ENCODE peak calls at places on chromosomes 12 and 14, in four cellular contexts. I is osteocyte, F is cardiac fibroblast, W is prostate gland. J is an unnamed sample.

GRCh38 chr12:127273621-127274020 is 993.3 kb upstream of the TMEM132C start:
- DNase-seq in F (no peak), W (no peak), I (peak), J (no peak)

GRCh38 chr14:91010153-91010533 is 50.3 kb downstream of the RPS6KA5 start:
- DNase-seq in W (no peak), I (no peak), F (no peak), J (no peak)

GRCh38 chr14:24095196-24096068 is 1.3 kb downstream of the PCK2 start:
- DNase-seq in W (no peak), F (peak), I (no peak), J (peak)

GRCh38 chr12:43069768-43070221 is 480.2 kb upstream of the PRICKLE1 start:
- DNase-seq in I (no peak), F (peak), W (no peak), J (peak)

GRCh38 chr14:102620413-102620812 is 28.0 kb downstream of the RCOR1 start:
- DNase-seq in W (no peak), I (no peak), F (peak), J (no peak)

GRCh38 chr12:127118251-127118650 is 1148.7 kb upstream of the TMEM132C start:
- DNase-seq in I (no peak), F (no peak), W (no peak), J (no peak)

GRCh38 chr14:89165189-89165809 is 251.7 kb downstream of the FOXN3 start:
- DNase-seq in W (no peak), I (no peak), F (no peak), J (peak)

GRCh38 chr12:26823391-26823790 is 9.6 kb downstream of the ITPR2 start:
- DNase-seq in I (no peak), F (peak), W (no peak), J (peak)

GRCh38 chr12:5789469-5789968 is 155.5 kb downstream of the ANO2 start:
- DNase-seq in I (no peak), W (no peak), F (no peak), J (no peak)

GRCh38 chr12:111444706-111445310 is 39.1 kb downstream of the SH2B3 start:
- DNase-seq in F (peak), W (no peak), I (peak), J (peak)

GRCh38 chr12:92080390-92081285 is 65.0 kb downstream of the BTG1 start:
- DNase-seq in W (peak), I (no peak), F (peak), J (peak)

GRCh38 chr12:1811948-1812291 is 8.4 kb upstream of the LRTM2 start:
- DNase-seq in W (no peak), I (no peak), F (no peak), J (no peak)

GRCh38 chr12:57248934-57249742 is 1.8 kb downstream of the STAC3 start:
- DNase-seq in I (no peak), W (no peak), F (no peak), J (no peak)

GRCh38 chr12:109739747-109740693 is 26.4 kb downstream of the FAM222A start:
- DNase-seq in I (no peak), W (no peak), F (no peak), J (no peak)

GRCh38 chr12:49987620-49988303 is 15.0 kb downstream of the AQP6 start:
- DNase-seq in I (no peak), W (no peak), F (no peak), J (no peak)

DNA sequence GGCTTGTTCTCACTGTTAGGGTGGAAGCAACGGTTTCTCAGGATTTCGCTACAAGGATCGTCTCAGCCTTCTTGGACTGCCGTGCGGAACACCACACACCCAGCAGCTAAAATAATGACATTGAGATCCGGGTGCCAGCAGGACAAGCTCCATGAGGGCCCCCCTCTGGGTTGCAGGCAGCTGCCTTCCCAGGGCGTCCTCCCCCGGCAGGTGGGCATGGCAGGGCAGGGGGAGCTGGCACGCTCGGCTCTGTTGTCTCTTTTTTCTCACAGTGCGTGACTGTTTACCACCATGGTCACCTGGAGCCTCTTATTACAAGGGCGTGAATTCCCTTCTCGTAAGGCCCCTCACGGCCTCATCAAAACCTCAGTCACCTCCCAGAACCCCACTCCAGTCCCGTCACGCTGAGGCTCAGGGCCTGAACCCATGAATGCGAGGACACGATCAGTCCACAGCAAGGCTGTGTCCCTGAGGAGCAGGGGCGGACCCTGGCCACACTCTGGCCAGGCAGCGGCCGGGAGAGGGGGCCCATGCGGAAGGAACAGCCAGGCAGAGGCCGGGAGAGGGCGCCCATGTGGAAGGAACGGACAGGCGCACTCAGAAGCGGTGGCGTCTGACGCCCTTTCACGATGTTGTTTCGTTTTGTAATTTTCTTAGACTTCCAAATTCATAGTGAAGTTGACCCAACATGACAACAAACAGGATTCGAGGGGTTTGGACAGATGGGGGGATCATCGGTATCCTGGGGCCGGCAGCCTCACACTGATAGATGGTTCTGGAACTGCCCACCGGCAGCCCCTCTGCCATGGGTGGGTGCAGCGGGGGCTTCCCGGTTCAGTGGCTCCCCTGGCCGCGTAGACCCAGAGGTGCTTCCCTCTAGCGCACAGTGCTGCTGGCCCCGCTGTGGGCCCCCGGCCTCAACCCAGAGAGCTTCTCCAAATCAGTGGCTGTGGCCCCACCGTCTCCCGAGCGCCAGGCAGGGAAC is 10.0 kb downstream of the LRCOL1 start:
- DNase-seq in W (peak), I (no peak), F (peak), J (peak)
- TF ChIP-seq CTCF in W (peak), I (peak), F (peak), J (peak)

GRCh38 chr14:71705460-71705859 is 226.8 kb upstream of the RGS6 start:
- DNase-seq in I (no peak), F (no peak), W (no peak), J (no peak)
- TF ChIP-seq CTCF in I (no peak), F (no peak), W (no peak), J (no peak)

GRCh38 chr12:15155271-15155670 is 65.9 kb downstream of the RERG start:
- DNase-seq in F (no peak), W (no peak), I (no peak), J (no peak)

GRCh38 chr12:15151141-15152091 is 69.8 kb downstream of the RERG start:
- DNase-seq in I (no peak), F (peak), W (peak), J (peak)

GRCh38 chr12:15154108-15154507 is 67.1 kb downstream of the RERG start:
- DNase-seq in F (no peak), I (no peak), W (no peak), J (no peak)

GRCh38 chr12:15152456-15152855 is 68.8 kb downstream of the RERG start:
- DNase-seq in F (peak), I (no peak), W (no peak), J (peak)

GRCh38 chr12:15152864-15153263 is 68.4 kb downstream of the RERG start:
- DNase-seq in W (no peak), F (peak), I (no peak), J (peak)
- TF ChIP-seq CTCF in W (no peak), F (no peak), I (no peak), J (no peak)

GRCh38 chr12:44873898-44874297 is 2.2 kb downstream of the NELL2 start:
- DNase-seq in W (no peak), F (peak), I (no peak), J (peak)
- TF ChIP-seq CTCF in W (no peak), F (no peak), I (peak), J (peak)

GRCh38 chr12:130222519-130223255 is 60.4 kb downstream of the FZD10 start:
- DNase-seq in W (no peak), I (no peak), F (no peak), J (no peak)
- TF ChIP-seq CTCF in W (no peak), I (no peak), F (no peak), J (no peak)

DNA sequence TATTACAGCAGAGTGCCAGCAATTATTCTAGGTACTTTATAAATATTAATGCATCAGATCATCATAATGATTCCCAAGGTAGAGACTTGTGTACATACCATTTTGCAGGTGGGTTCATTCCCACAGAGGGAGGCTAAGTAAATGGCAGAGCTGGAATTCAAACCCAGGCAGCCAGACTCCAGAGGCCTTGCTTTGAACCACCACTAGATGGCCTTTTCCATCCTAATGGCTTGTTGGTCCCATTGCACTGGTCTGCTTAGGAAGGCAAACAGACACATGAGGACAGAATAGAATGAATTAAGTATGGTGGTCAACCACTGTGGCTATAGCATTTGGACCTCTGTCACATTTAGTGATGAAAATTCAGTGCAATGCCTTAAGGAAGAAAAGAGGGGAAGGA is 158.7 kb downstream of the METTL25 start:
- DNase-seq in I (no peak), W (no peak), F (peak), J (no peak)
- TF ChIP-seq CTCF in I (peak), W (no peak), F (peak), J (peak)